ENCODE peak calls at places on chromosomes 16 and 17, in eight cellular contexts. Q is transverse colon; F is NCI-H2029 treated with DMSO at 0.1 percent for 48 hours; E is mucosa of gallbladder; B is activated effector memory CD4-positive, alpha-beta T cell treated with anti-CD3 and anti-CD28 coated beads, Interleukin-2, amount 50 U/mL, for 16 hours; L is AG10803; X is NCI-H1105; J is NCI-H774. K is an unnamed sample.

GRCh38 chr16:81496742-81497141 is 52.1 kb downstream of the CMIP start:
- DNase-seq in Q (no peak), F (no peak), E (no peak), B (no peak), L (no peak), X (no peak), J (no peak), K (no peak)

GRCh38 chr17:58643147-58643546 is 48.7 kb downstream of the TEX14 start:
- DNase-seq in Q (no peak), F (no peak), E (no peak), B (no peak), L (peak), X (no peak), J (no peak), K (no peak)

GRCh38 chr16:72172105-72173034 is at the start of gene PMFBP1:
- DNase-seq in Q (peak), F (no peak), E (peak), B (no peak), L (peak), X (no peak), J (no peak), K (no peak)

GRCh38 chr17:15121426-15121825 is 143.7 kb downstream of the PMP22 start:
- DNase-seq in Q (no peak), F (no peak), E (no peak), B (no peak), L (peak), X (no peak), J (no peak), K (no peak)

GRCh38 chr17:46167826-46168569 is 25.2 kb downstream of the KANSL1 start:
- DNase-seq in Q (no peak), F (no peak), E (no peak), B (no peak), L (peak), X (no peak), J (no peak), K (no peak)

GRCh38 chr17:76937238-76937637 is 69.0 kb downstream of the MGAT5B start:
- DNase-seq in Q (no peak), F (no peak), E (no peak), B (no peak), L (no peak), X (no peak), J (no peak), K (no peak)

GRCh38 chr17:49574945-49575523 is 637 bp upstream of the NXPH3 start:
- DNase-seq in Q (no peak), F (no peak), E (no peak), B (no peak), L (no peak), X (no peak), J (no peak), K (no peak)

GRCh38 chr17:50634123-50634914 is at the start of gene ABCC3:
- DNase-seq in Q (peak), F (no peak), E (no peak), B (no peak), L (peak), X (no peak), J (no peak), K (peak)

GRCh38 chr17:83046759-83047478 is 32.5 kb upstream of the METRNL start:
- DNase-seq in Q (no peak), F (no peak), E (no peak), B (peak), L (no peak), X (no peak), J (no peak), K (no peak)

GRCh38 chr17:64507418-64507766 is 615 bp downstream of the CEP95 start:
- DNase-seq in Q (no peak), F (peak), E (peak), B (peak), L (peak), X (peak), J (peak), K (peak)

GRCh38 chr17:9021985-9022552 is 759 bp downstream of the NTN1 start:
- DNase-seq in Q (no peak), F (no peak), E (no peak), B (no peak), L (peak), X (no peak), J (no peak), K (no peak)

GRCh38 chr17:79459003-79459655 is 151.7 kb downstream of the RBFOX3 start:
- DNase-seq in Q (no peak), F (no peak), E (no peak), B (no peak), L (no peak), X (no peak), J (no peak), K (no peak)

GRCh38 chr16:11379420-11379819 is 34.2 kb downstream of the RMI2 start:
- DNase-seq in Q (no peak), F (no peak), E (no peak), B (peak), L (peak), X (no peak), J (no peak), K (no peak)

GRCh38 chr16:81797443-81797842 is 18.4 kb downstream of the PLCG2 start:
- DNase-seq in Q (peak), F (no peak), E (no peak), B (no peak), L (no peak), X (no peak), J (no peak), K (no peak)

GRCh38 chr16:8674413-8675022 is at the start of gene ABAT:
- DNase-seq in Q (peak), F (peak), E (peak), B (peak), L (peak), X (peak), J (peak), K (peak)

GRCh38 chr16:56310685-56311084 is 114.7 kb downstream of the AMFR start:
- DNase-seq in Q (no peak), F (no peak), E (no peak), B (peak), L (no peak), X (no peak), J (no peak), K (no peak)

GRCh38 chr17:55706808-55707773 is 15.6 kb downstream of the TMEM100 start:
- DNase-seq in Q (no peak), F (no peak), E (no peak), B (no peak), L (no peak), X (no peak), J (peak), K (no peak)

GRCh38 chr17:27669136-27669535 is 38.1 kb downstream of the LGALS9 start:
- DNase-seq in Q (no peak), F (no peak), E (no peak), B (no peak), L (no peak), X (no peak), J (no peak), K (no peak)

GRCh38 chr17:5919104-5919503 is 151.1 kb upstream of the WSCD1 start:
- DNase-seq in Q (no peak), F (no peak), E (no peak), B (no peak), L (no peak), X (no peak), J (no peak), K (no peak)

GRCh38 chr17:50898369-50899004 is 32.3 kb upstream of the TOB1 start:
- DNase-seq in Q (no peak), F (no peak), E (no peak), B (peak), L (no peak), X (no peak), J (no peak), K (no peak)